ENCODE peak calls at places on chromosomes 16 and 17, in four cellular contexts. N is foreskin fibroblast, P is GM23338, E is GM23248. B is an unnamed sample.

GRCh38 chr17:62927083-62927482 is 39.0 kb upstream of the TANC2 start:
- DNase-seq in N (no peak), P (no peak), E (no peak), B (no peak)

GRCh38 chr17:55388842-55389241 is 32.8 kb downstream of the MMD start:
- DNase-seq in N (no peak), P (no peak), E (no peak), B (no peak)

GRCh38 chr17:15462962-15463361 is 4.5 kb downstream of the CDRT4 start:
- DNase-seq in N (peak; percentile 58), P (no peak), E (peak; percentile 69), B (no peak)

GRCh38 chr16:73199214-73199613 is 151.3 kb upstream of the ZFHX3 start:
- DNase-seq in N (no peak), P (no peak), E (no peak), B (no peak)

GRCh38 chr16:28218109-28218508 is 6.3 kb upstream of the XPO6 start:
- DNase-seq in N (peak; percentile 48), P (peak; percentile 78), E (peak; percentile 74), B (no peak)

GRCh38 chr16:2818278-2818876 is 1.3 kb downstream of the PRSS21 start:
- DNase-seq in N (no peak), P (no peak), E (no peak), B (no peak)

GRCh38 chr17:48352630-48353029 is 77.4 kb downstream of the SKAP1 start:
- DNase-seq in N (peak; percentile 22), P (no peak), E (peak; percentile 53), B (no peak)

GRCh38 chr17:57295526-57296023 is 39.3 kb downstream of the MSI2 start:
- DNase-seq in N (peak; percentile 18), P (no peak), E (no peak), B (no peak)

GRCh38 chr16:67326115-67326471 is 448 bp downstream of the KCTD19 start:
- DNase-seq in N (no peak), P (no peak), E (no peak), B (no peak)

GRCh38 chr16:11748023-11748403 is 5.4 kb upstream of the TXNDC11 start:
- DNase-seq in N (no peak), P (no peak), E (no peak), B (no peak)

GRCh38 chr16:23768581-23768980 is 13.8 kb downstream of the CHP2 start:
- DNase-seq in N (no peak), P (no peak), E (no peak), B (no peak)

GRCh38 chr16:2308089-2308962 is 32.2 kb downstream of the ABCA3 start:
- DNase-seq in N (no peak), P (no peak), E (no peak), B (no peak)

GRCh38 chr17:34409352-34409751 is 46.3 kb upstream of the CCL1 start:
- DNase-seq in N (no peak), P (no peak), E (no peak), B (no peak)

GRCh38 chr17:42409467-42410351 is 13.3 kb downstream of the CAVIN1 start:
- DNase-seq in N (peak; percentile 95), P (no peak), E (peak; percentile 97), B (peak; percentile 64)
- H3K4me3 ChIP-seq in N (peak overlapping the region; percentile 22), P (no peak overlapping the region), E (peak overlapping the region; percentile 45), B (no peak overlapping the region)

GRCh38 chr17:4720787-4721186 is 10.4 kb downstream of the ARRB2 start:
- DNase-seq in N (no peak), P (no peak), E (no peak), B (no peak)
- H3K4me3 ChIP-seq in N (no peak overlapping the region), P (no peak overlapping the region), E (no peak overlapping the region), B (no peak overlapping the region)

GRCh38 chr17:50056961-50057330 is 1.0 kb downstream of the ITGA3 start:
- DNase-seq in N (peak; percentile 76), P (peak; percentile 49), E (peak; percentile 78), B (no peak)

GRCh38 chr17:50059759-50060273 is 3.9 kb downstream of the ITGA3 start:
- DNase-seq in N (peak; percentile 72), P (no peak), E (peak; percentile 59), B (no peak)

GRCh38 chr17:50059256-50059655 is 3.3 kb downstream of the ITGA3 start:
- DNase-seq in N (no peak), P (no peak), E (no peak), B (no peak)

GRCh38 chr17:50057521-50057991 is 1.6 kb downstream of the ITGA3 start:
- DNase-seq in N (no peak), P (no peak), E (no peak), B (no peak)

GRCh38 chr17:50058296-50058945 is 2.5 kb downstream of the ITGA3 start:
- DNase-seq in N (peak; percentile 47), P (no peak), E (no peak), B (no peak)
- H3K4me3 ChIP-seq in N (no peak overlapping the region), P (no peak overlapping the region), E (peak overlapping the region; percentile 83), B (no peak overlapping the region)

DNA sequence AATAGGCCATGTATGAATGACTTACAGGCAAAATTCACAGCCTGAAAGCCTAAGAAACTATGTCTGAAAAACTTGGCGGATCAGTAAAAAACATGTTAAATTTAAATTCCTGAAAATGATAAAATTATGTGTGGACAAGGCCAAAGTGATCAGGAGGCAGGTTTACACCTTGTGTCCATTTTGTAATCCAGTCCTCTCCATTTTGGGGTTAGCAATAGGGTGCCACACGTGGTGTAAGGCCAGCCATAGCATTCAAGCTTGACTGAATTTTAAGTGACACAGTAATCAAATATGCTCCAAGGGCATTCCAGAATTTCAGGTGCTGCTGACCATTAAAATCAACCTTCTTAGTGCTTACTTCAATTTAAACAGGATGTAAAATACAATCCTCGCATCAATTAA is 2.7 kb downstream of the RNF43 start:
- DNase-seq in N (no peak), P (no peak), E (no peak), B (no peak)
- H3K4me3 ChIP-seq in N (no peak overlapping the region), P (no peak overlapping the region), E (no peak overlapping the region), B (peak overlapping the region; percentile 3)

GRCh38 chr16:50154369-50154947 is 1.4 kb downstream of the TENT4B start:
- DNase-seq in N (peak; percentile 48), P (peak; percentile 25), E (peak; percentile 42), B (no peak)
- H3K4me3 ChIP-seq in N (peak overlapping the region; percentile 83), P (peak overlapping the region; percentile 90), E (peak overlapping the region; percentile 94), B (peak overlapping the region; percentile 63)

GRCh38 chr17:30237296-30238002 is 2.0 kb upstream of the SLC6A4 start:
- DNase-seq in N (no peak), P (peak; percentile 47), E (peak; percentile 27), B (no peak)

GRCh38 chr17:30235386-30236296 is at the start of gene SLC6A4:
- DNase-seq in N (peak; percentile 45), P (peak; percentile 72), E (peak; percentile 64), B (no peak)

GRCh38 chr17:30234954-30235353 is 543 bp downstream of the SLC6A4 start:
- DNase-seq in N (no peak), P (no peak), E (peak; percentile 23), B (no peak)

GRCh38 chr17:30236807-30237206 is 1.3 kb upstream of the SLC6A4 start:
- DNase-seq in N (peak; percentile 65), P (peak; percentile 70), E (peak; percentile 74), B (no peak)

GRCh38 chr17:30236297-30236624 is 764 bp upstream of the SLC6A4 start:
- DNase-seq in N (no peak), P (no peak), E (no peak), B (no peak)
- H3K4me3 ChIP-seq in N (peak overlapping the region; percentile 49), P (peak overlapping the region; percentile 63), E (peak overlapping the region; percentile 68), B (peak overlapping the region; percentile 39)

B was measured in astrocyte of the cerebellum.